ENCODE peak calls at places on chromosomes 3 and 15, in ten cellular contexts. One of them, this sample, is unnamed.

GRCh38 chr15:60397772-60398445 is at the start of gene ANXA2:
- DNase-seq in HepG2: no peak
- DNase-seq in ovary: peak
- DNase-seq in A549: peak
- DNase-seq in upper lobe of left lung: peak
- DNase-seq in stomach: peak
- DNase-seq in H1: peak
- DNase-seq in GM12878: no peak
- DNase-seq in sigmoid colon: peak
- DNase-seq in transverse colon: peak
- DNase-seq in this sample: peak

GRCh38 chr3:129576514-129577345 is 29.7 kb downstream of the PLXND1 start:
- DNase-seq in HepG2: peak
- DNase-seq in ovary: no peak
- DNase-seq in A549: no peak
- DNase-seq in upper lobe of left lung: peak
- DNase-seq in stomach: peak
- DNase-seq in H1: no peak
- DNase-seq in GM12878: peak
- DNase-seq in sigmoid colon: peak
- DNase-seq in transverse colon: peak
- DNase-seq in this sample: no peak

GRCh38 chr3:160169139-160169830 is 55.9 kb upstream of the C3orf80 start:
- DNase-seq in HepG2: no peak
- DNase-seq in ovary: no peak
- DNase-seq in A549: peak
- DNase-seq in upper lobe of left lung: no peak
- DNase-seq in stomach: no peak
- DNase-seq in H1: no peak
- DNase-seq in GM12878: no peak
- DNase-seq in sigmoid colon: no peak
- DNase-seq in transverse colon: no peak
- DNase-seq in this sample: no peak

GRCh38 chr3:146803746-146804145 is 198.6 kb upstream of the PLSCR5 start:
- DNase-seq in HepG2: no peak
- DNase-seq in ovary: no peak
- DNase-seq in A549: no peak
- DNase-seq in upper lobe of left lung: no peak
- DNase-seq in stomach: no peak
- DNase-seq in H1: no peak
- DNase-seq in GM12878: no peak
- DNase-seq in sigmoid colon: no peak
- DNase-seq in transverse colon: no peak
- DNase-seq in this sample: peak

GRCh38 chr3:79086514-79086913 is 681.3 kb downstream of the ROBO1 start:
- DNase-seq in HepG2: peak
- DNase-seq in ovary: peak
- DNase-seq in A549: peak
- DNase-seq in upper lobe of left lung: peak
- DNase-seq in stomach: peak
- DNase-seq in H1: peak
- DNase-seq in GM12878: no peak
- DNase-seq in sigmoid colon: peak
- DNase-seq in transverse colon: peak
- DNase-seq in this sample: peak

GRCh38 chr3:1830851-1831250 is 267.8 kb upstream of the CNTN4 start:
- DNase-seq in HepG2: no peak
- DNase-seq in ovary: no peak
- DNase-seq in A549: no peak
- DNase-seq in upper lobe of left lung: no peak
- DNase-seq in stomach: no peak
- DNase-seq in H1: no peak
- DNase-seq in GM12878: no peak
- DNase-seq in sigmoid colon: no peak
- DNase-seq in transverse colon: no peak
- DNase-seq in this sample: no peak

GRCh38 chr3:42230860-42231259 is 35.1 kb downstream of the CCK start:
- DNase-seq in HepG2: no peak
- DNase-seq in ovary: no peak
- DNase-seq in A549: no peak
- DNase-seq in upper lobe of left lung: no peak
- DNase-seq in stomach: no peak
- DNase-seq in H1: no peak
- DNase-seq in GM12878: no peak
- DNase-seq in sigmoid colon: no peak
- DNase-seq in transverse colon: no peak
- DNase-seq in this sample: no peak

GRCh38 chr3:94440767-94441493 is 378.1 kb downstream of the NSUN3 start:
- DNase-seq in HepG2: peak
- DNase-seq in ovary: no peak
- DNase-seq in A549: peak
- DNase-seq in upper lobe of left lung: no peak
- DNase-seq in stomach: no peak
- DNase-seq in H1: no peak
- DNase-seq in GM12878: no peak
- DNase-seq in sigmoid colon: no peak
- DNase-seq in transverse colon: no peak
- DNase-seq in this sample: no peak

GRCh38 chr3:181253796-181254195 is 264.3 kb upstream of the DNAJC19 start:
- DNase-seq in HepG2: no peak
- DNase-seq in ovary: no peak
- DNase-seq in A549: no peak
- DNase-seq in upper lobe of left lung: no peak
- DNase-seq in stomach: no peak
- DNase-seq in H1: no peak
- DNase-seq in GM12878: no peak
- DNase-seq in sigmoid colon: no peak
- DNase-seq in transverse colon: no peak
- DNase-seq in this sample: no peak

GRCh38 chr3:32817195-32817560 is 619 bp upstream of the TRIM71 start:
- DNase-seq in HepG2: no peak
- DNase-seq in ovary: no peak
- DNase-seq in A549: no peak
- DNase-seq in upper lobe of left lung: no peak
- DNase-seq in stomach: no peak
- DNase-seq in H1: no peak
- DNase-seq in GM12878: no peak
- DNase-seq in sigmoid colon: no peak
- DNase-seq in transverse colon: no peak
- DNase-seq in this sample: no peak

GRCh38 chr15:90291679-90292356 is 26.3 kb downstream of the NGRN start:
- DNase-seq in HepG2: peak
- DNase-seq in ovary: no peak
- DNase-seq in A549: peak
- DNase-seq in upper lobe of left lung: peak
- DNase-seq in stomach: peak
- DNase-seq in H1: no peak
- DNase-seq in GM12878: no peak
- DNase-seq in sigmoid colon: no peak
- DNase-seq in transverse colon: peak
- DNase-seq in this sample: no peak

GRCh38 chr15:89194608-89195007 is 26.8 kb downstream of the RLBP1 start:
- DNase-seq in HepG2: no peak
- DNase-seq in ovary: no peak
- DNase-seq in A549: no peak
- DNase-seq in upper lobe of left lung: no peak
- DNase-seq in stomach: no peak
- DNase-seq in H1: no peak
- DNase-seq in GM12878: no peak
- DNase-seq in sigmoid colon: no peak
- DNase-seq in transverse colon: no peak
- DNase-seq in this sample: no peak

GRCh38 chr3:50297896-50298725 is 1.1 kb downstream of the HYAL3 start:
- DNase-seq in HepG2: no peak
- DNase-seq in ovary: no peak
- DNase-seq in A549: no peak
- DNase-seq in upper lobe of left lung: no peak
- DNase-seq in stomach: no peak
- DNase-seq in H1: peak
- DNase-seq in GM12878: no peak
- DNase-seq in sigmoid colon: peak
- DNase-seq in transverse colon: no peak
- DNase-seq in this sample: no peak

DNA sequence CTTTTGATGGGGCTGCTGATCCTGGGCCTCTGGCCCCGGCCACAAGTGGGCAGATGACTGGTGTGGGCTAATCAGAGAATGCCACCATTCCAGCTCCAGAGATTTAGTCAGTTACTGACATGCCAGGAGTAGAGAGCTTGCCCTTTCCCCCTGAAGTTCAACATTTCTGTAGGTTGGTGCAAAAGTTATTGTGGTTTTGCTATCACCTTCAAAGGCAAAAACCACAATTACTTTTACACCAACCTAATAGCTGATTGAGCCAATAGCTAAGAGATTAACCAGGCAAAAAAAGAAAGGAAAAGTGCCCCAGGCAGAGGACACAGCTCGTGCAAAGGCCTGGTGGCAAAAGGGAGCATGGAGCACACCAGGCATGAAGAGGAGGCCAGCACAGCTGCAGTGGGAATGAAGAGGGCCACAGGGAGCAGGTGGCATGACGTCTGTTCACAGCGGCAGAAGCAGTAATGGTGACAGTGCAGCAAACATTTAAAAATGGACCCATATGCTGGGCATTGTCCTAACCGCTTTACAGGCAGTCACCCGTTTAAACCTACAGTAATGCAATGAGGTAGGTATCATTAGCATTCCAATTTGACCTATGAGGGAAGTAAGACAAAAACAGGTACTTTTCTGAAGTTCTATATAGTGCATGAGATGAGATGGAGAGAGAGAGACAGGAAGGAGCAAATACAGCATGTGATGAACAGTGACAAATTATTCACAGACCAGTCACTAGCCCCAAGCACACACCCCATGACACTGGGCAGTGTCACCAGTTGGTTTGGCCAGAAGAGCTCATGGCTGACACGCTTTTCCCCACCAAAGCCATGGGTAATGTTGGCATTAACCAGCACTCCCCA is 373.1 kb upstream of the PROK2 start:
- DNase-seq in HepG2: no peak
- DNase-seq in ovary: no peak
- DNase-seq in A549: no peak
- DNase-seq in upper lobe of left lung: no peak
- DNase-seq in stomach: no peak
- DNase-seq in H1: no peak
- DNase-seq in GM12878: no peak
- DNase-seq in sigmoid colon: no peak
- DNase-seq in transverse colon: no peak
- DNase-seq in this sample: no peak
- TF ChIP-seq EP300 in HepG2: no peak
- TF ChIP-seq EP300 in ovary: no peak
- TF ChIP-seq EP300 in A549: no peak
- TF ChIP-seq EP300 in upper lobe of left lung: no peak
- TF ChIP-seq EP300 in stomach: no peak
- TF ChIP-seq EP300 in H1: no peak
- TF ChIP-seq EP300 in GM12878: no peak
- TF ChIP-seq EP300 in sigmoid colon: no peak
- TF ChIP-seq EP300 in transverse colon: no peak
- TF ChIP-seq EP300 in this sample: no peak

GRCh38 chr15:33194237-33194636 is 277 bp downstream of the FMN1 start:
- DNase-seq in HepG2: no peak
- DNase-seq in ovary: no peak
- DNase-seq in A549: no peak
- DNase-seq in upper lobe of left lung: no peak
- DNase-seq in stomach: no peak
- DNase-seq in H1: no peak
- DNase-seq in GM12878: no peak
- DNase-seq in sigmoid colon: peak
- DNase-seq in transverse colon: no peak
- DNase-seq in this sample: no peak
- H3K4me3 ChIP-seq in HepG2: no peak
- H3K4me3 ChIP-seq in ovary: peak
- H3K4me3 ChIP-seq in A549: peak
- H3K4me3 ChIP-seq in upper lobe of left lung: no peak
- H3K4me3 ChIP-seq in stomach: peak
- H3K4me3 ChIP-seq in H1: peak
- H3K4me3 ChIP-seq in GM12878: no peak
- H3K4me3 ChIP-seq in sigmoid colon: peak
- H3K4me3 ChIP-seq in transverse colon: no peak
- H3K4me3 ChIP-seq in this sample: peak

GRCh38 chr3:141112686-141113255 is 61.6 kb downstream of the SPSB4 start:
- DNase-seq in HepG2: no peak
- DNase-seq in ovary: no peak
- DNase-seq in A549: no peak
- DNase-seq in upper lobe of left lung: no peak
- DNase-seq in stomach: no peak
- DNase-seq in H1: no peak
- DNase-seq in GM12878: no peak
- DNase-seq in sigmoid colon: no peak
- DNase-seq in transverse colon: no peak
- DNase-seq in this sample: no peak
- TF ChIP-seq EP300 in HepG2: no peak
- TF ChIP-seq EP300 in ovary: no peak
- TF ChIP-seq EP300 in A549: no peak
- TF ChIP-seq EP300 in upper lobe of left lung: no peak
- TF ChIP-seq EP300 in stomach: no peak
- TF ChIP-seq EP300 in H1: no peak
- TF ChIP-seq EP300 in GM12878: no peak
- TF ChIP-seq EP300 in sigmoid colon: no peak
- TF ChIP-seq EP300 in transverse colon: no peak
- TF ChIP-seq EP300 in this sample: no peak

GRCh38 chr15:64810499-64811326 is 14.7 kb downstream of the PIF1 start:
- DNase-seq in HepG2: no peak
- DNase-seq in ovary: no peak
- DNase-seq in A549: no peak
- DNase-seq in upper lobe of left lung: no peak
- DNase-seq in stomach: no peak
- DNase-seq in H1: peak
- DNase-seq in GM12878: no peak
- DNase-seq in sigmoid colon: no peak
- DNase-seq in transverse colon: no peak
- DNase-seq in this sample: no peak

GRCh38 chr15:64807051-64807749 is 18.2 kb downstream of the PIF1 start:
- DNase-seq in HepG2: no peak
- DNase-seq in ovary: no peak
- DNase-seq in A549: no peak
- DNase-seq in upper lobe of left lung: no peak
- DNase-seq in stomach: no peak
- DNase-seq in H1: peak
- DNase-seq in GM12878: no peak
- DNase-seq in sigmoid colon: peak
- DNase-seq in transverse colon: no peak
- DNase-seq in this sample: no peak

GRCh38 chr15:64808785-64809453 is 16.5 kb downstream of the PIF1 start:
- DNase-seq in HepG2: no peak
- DNase-seq in ovary: no peak
- DNase-seq in A549: no peak
- DNase-seq in upper lobe of left lung: no peak
- DNase-seq in stomach: no peak
- DNase-seq in H1: peak
- DNase-seq in GM12878: no peak
- DNase-seq in sigmoid colon: no peak
- DNase-seq in transverse colon: no peak
- DNase-seq in this sample: no peak

GRCh38 chr15:64807751-64808222 is 17.7 kb downstream of the PIF1 start:
- DNase-seq in HepG2: no peak
- DNase-seq in ovary: no peak
- DNase-seq in A549: no peak
- DNase-seq in upper lobe of left lung: no peak
- DNase-seq in stomach: no peak
- DNase-seq in H1: peak
- DNase-seq in GM12878: no peak
- DNase-seq in sigmoid colon: peak
- DNase-seq in transverse colon: no peak
- DNase-seq in this sample: no peak

GRCh38 chr15:64809649-64810498 is 15.6 kb downstream of the PIF1 start:
- DNase-seq in HepG2: peak
- DNase-seq in ovary: peak
- DNase-seq in A549: peak
- DNase-seq in upper lobe of left lung: peak
- DNase-seq in stomach: peak
- DNase-seq in H1: peak
- DNase-seq in GM12878: no peak
- DNase-seq in sigmoid colon: peak
- DNase-seq in transverse colon: peak
- DNase-seq in this sample: peak
- H3K4me3 ChIP-seq in HepG2: no peak
- H3K4me3 ChIP-seq in ovary: no peak
- H3K4me3 ChIP-seq in A549: no peak
- H3K4me3 ChIP-seq in upper lobe of left lung: no peak
- H3K4me3 ChIP-seq in stomach: no peak
- H3K4me3 ChIP-seq in H1: no peak
- H3K4me3 ChIP-seq in GM12878: no peak
- H3K4me3 ChIP-seq in sigmoid colon: no peak
- H3K4me3 ChIP-seq in transverse colon: no peak
- H3K4me3 ChIP-seq in this sample: no peak

This sample was measured in tibial nerve.